ENCODE peak calls at places on chromosome 15, in four cellular contexts. P is GM12878, G is K562, E is H1. J is an unnamed sample.
A peak's percentile ranks its signal among the peaks of the same experiment; 100 is the strongest.

GRCh38 chr15:65393557-65393956 is 15.8 kb upstream of the IGDCC3 start:
- DNase-seq in E (no peak), G (no peak), P (no peak), J (no peak)

GRCh38 chr15:91974321-91974720 is 120.8 kb downstream of the SLCO3A1 start:
- DNase-seq in E (no peak), G (no peak), P (no peak), J (no peak)

GRCh38 chr15:40055576-40056293 is 16.8 kb upstream of the SRP14 start:
- DNase-seq in P (no peak), E (no peak), G (no peak), J (no peak)

GRCh38 chr15:88649286-88649733 is 10.5 kb downstream of the ISG20 start:
- DNase-seq in E (no peak), P (no peak), G (no peak), J (peak; percentile 41)

GRCh38 chr15:25787381-25787780 is 75.7 kb downstream of the ATP10A start:
- DNase-seq in P (no peak), G (no peak), E (no peak), J (no peak)

GRCh38 chr15:61051570-61052031 is 177.5 kb downstream of the RORA start:
- DNase-seq in E (peak; percentile 15), G (peak; percentile 3), P (no peak), J (peak; percentile 24)

GRCh38 chr15:29346998-29347397 is 77.4 kb upstream of the NSMCE3 start:
- DNase-seq in P (no peak), G (peak; percentile 5), E (no peak), J (no peak)

GRCh38 chr15:79219393-79220056 is 63.0 kb upstream of the ANKRD34C start:
- DNase-seq in E (no peak), G (no peak), P (no peak), J (no peak)

GRCh38 chr15:41791970-41792637 is 17.8 kb downstream of the MAPKBP1 start:
- DNase-seq in G (no peak), P (no peak), E (no peak), J (no peak)

GRCh38 chr15:45402955-45403892 is 24.9 kb upstream of the GATM start:
- DNase-seq in P (no peak), E (no peak), G (peak; percentile 59), J (no peak)

GRCh38 chr15:67914537-67915373 is 74.9 kb upstream of the RNU6-1 start:
- DNase-seq in G (peak; percentile 73), P (no peak), E (no peak), J (peak; percentile 65)

GRCh38 chr15:59918994-59919951 is 84.8 kb upstream of the FOXB1 start:
- DNase-seq in G (no peak), P (peak; percentile 57), E (no peak), J (no peak)

GRCh38 chr15:57245714-57246113 is 130.6 kb upstream of the CGNL1 start:
- DNase-seq in P (no peak), G (no peak), E (no peak), J (no peak)

GRCh38 chr15:75061272-75061671 is 37.9 kb downstream of the PPCDC start:
- DNase-seq in G (no peak), P (peak; percentile 66), E (no peak), J (no peak)

GRCh38 chr15:39908186-39908585 is 11.9 kb downstream of the GPR176 start:
- DNase-seq in G (no peak), E (no peak), P (no peak), J (no peak)

GRCh38 chr15:51341366-51342248 is at the start of gene GLDN:
- DNase-seq in P (no peak), E (peak; percentile 27), G (no peak), J (no peak)

GRCh38 chr15:65249641-65250040 is 37.0 kb downstream of the PARP16 start:
- DNase-seq in E (no peak), G (no peak), P (peak; percentile 38), J (no peak)

GRCh38 chr15:67026171-67026967 is 39.0 kb upstream of the SMAD3 start:
- DNase-seq in P (no peak), G (no peak), E (no peak), J (no peak)

GRCh38 chr15:42528970-42529369 is 19.6 kb downstream of the LRRC57 start:
- DNase-seq in G (no peak), P (no peak), E (no peak), J (no peak)

GRCh38 chr15:76431936-76432335 is 95.4 kb downstream of the ISL2 start:
- DNase-seq in G (no peak), P (no peak), E (peak; percentile 17), J (no peak)

GRCh38 chr15:45635191-45635638 is 386 bp downstream of the SQOR start:
- DNase-seq in P (no peak), E (no peak), G (peak; percentile 11), J (peak; percentile 41)

GRCh38 chr15:76866716-76867321 is 38.3 kb downstream of the SCAPER start:
- DNase-seq in E (no peak), P (no peak), G (peak; percentile 31), J (peak; percentile 34)

GRCh38 chr15:46441294-46442062 is 806.6 kb downstream of the SQOR start:
- DNase-seq in G (no peak), E (no peak), P (no peak), J (no peak)

GRCh38 chr15:73026496-73027054 is 25.7 kb upstream of the NEO1 start:
- DNase-seq in P (no peak), E (no peak), G (no peak), J (no peak)

GRCh38 chr15:71275098-71275497 is 159.8 kb downstream of the THSD4 start:
- DNase-seq in G (no peak), P (no peak), E (no peak), J (no peak)

GRCh38 chr15:48800811-48801460 is 9.9 kb downstream of the CEP152 start:
- DNase-seq in E (no peak), P (no peak), G (peak; percentile 13), J (peak; percentile 26)

GRCh38 chr15:92806763-92807162 is 93.4 kb upstream of the CHD2 start:
- DNase-seq in P (no peak), E (no peak), G (no peak), J (no peak)

GRCh38 chr15:80744826-80745225 is 34.3 kb upstream of the CEMIP start:
- DNase-seq in E (no peak), P (no peak), G (no peak), J (no peak)

GRCh38 chr15:57118013-57118799 is 199.8 kb downstream of the TCF12 start:
- DNase-seq in P (no peak), G (no peak), E (no peak), J (peak; percentile 27)

GRCh38 chr15:101578443-101578894 is 73.7 kb downstream of the TM2D3 start:
- DNase-seq in P (no peak), G (peak; percentile 40), E (no peak), J (peak; percentile 50)

GRCh38 chr15:72982750-72983149 is 69.5 kb upstream of the NEO1 start:
- DNase-seq in P (no peak), E (no peak), G (no peak), J (no peak)

GRCh38 chr15:42721016-42721415 is 15.9 kb downstream of the CDAN1 start:
- DNase-seq in G (no peak), E (no peak), P (no peak), J (no peak)

GRCh38 chr15:47422901-47423300 is 294.4 kb upstream of the SEMA6D start:
- DNase-seq in E (no peak), G (no peak), P (no peak), J (no peak)

DNA sequence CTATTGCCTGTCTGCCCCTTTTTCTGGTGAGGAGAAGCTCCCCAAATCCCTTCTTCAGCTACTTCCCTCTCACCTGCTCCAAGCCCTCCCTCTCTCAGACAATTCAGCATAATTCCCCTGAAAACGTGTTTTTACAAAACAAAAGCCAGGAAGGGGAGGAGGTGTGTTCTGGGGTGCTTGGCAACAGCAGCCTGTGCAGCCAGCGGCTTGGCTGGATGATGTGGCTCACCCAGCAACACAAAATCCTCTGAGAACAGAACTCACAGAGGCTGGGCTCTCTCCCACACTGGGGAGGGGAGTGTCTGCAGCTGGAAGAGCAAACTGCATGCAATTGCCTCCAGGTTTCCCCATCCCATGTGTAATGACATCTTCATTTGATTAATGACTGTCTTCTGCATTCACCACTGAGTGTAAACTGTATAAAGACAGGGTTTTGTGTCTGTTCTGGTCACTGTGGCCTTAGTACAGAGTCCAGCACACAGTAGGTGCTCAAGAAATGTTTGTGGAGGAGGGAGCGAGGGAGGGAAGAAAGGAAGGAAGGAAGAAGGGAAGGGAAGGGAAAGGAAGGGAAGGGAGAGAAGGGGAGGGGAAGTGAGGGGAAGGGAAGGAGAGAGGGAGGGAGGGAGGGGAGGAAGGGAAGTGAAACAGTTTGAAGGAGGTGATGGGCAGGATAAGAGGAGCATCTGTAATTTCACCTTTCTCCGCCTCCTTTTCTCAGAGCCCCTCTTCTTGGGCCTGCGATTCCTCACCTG is 70.1 kb upstream of the GLCE start:
- DNase-seq in E (peak; percentile 63), G (no peak), P (no peak), J (no peak)
- TF ChIP-seq HDAC6 in E (no peak), G (no peak), P (no peak), J (no peak)

GRCh38 chr15:78177447-78177873 is 28.3 kb downstream of the IDH3A start:
- DNase-seq in E (peak; percentile 36), P (no peak), G (peak; percentile 61), J (peak; percentile 30)
- TF ChIP-seq HDAC6 in E (no peak), P (no peak), G (no peak), J (no peak)

GRCh38 chr15:95149036-95149435 is 917.7 kb downstream of the MCTP2 start:
- DNase-seq in G (no peak), E (no peak), P (no peak), J (no peak)

GRCh38 chr15:95146476-95146875 is 915.1 kb downstream of the MCTP2 start:
- DNase-seq in G (no peak), E (no peak), P (no peak), J (no peak)

GRCh38 chr15:95152741-95153140 is 921.4 kb downstream of the MCTP2 start:
- DNase-seq in G (no peak), E (no peak), P (no peak), J (no peak)

GRCh38 chr15:95150466-95150865 is 919.1 kb downstream of the MCTP2 start:
- DNase-seq in E (no peak), G (no peak), P (no peak), J (no peak)

DNA sequence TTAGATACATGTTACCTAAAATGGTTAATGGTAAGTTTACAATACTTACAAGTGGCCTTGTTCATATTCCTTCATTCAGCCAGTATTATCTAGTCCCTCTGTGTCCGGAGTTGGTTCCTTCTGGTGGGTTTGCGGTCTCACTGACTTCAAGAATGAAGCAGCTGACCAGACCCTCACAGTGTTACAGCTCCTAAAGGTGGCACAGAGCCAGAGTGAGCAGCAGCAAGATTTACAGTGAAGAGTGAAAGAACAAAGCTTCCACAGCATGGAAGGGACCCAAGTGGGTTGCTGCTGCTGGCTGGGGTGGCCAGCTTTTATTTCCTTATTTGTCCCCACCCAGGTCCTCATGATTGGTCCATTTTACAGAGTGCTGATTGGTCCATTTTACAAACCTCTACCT is 916.8 kb downstream of the MCTP2 start:
- DNase-seq in E (no peak), P (no peak), G (no peak), J (no peak)
- TF ChIP-seq HDAC6 in E (no peak), P (no peak), G (no peak), J (no peak)

DNA sequence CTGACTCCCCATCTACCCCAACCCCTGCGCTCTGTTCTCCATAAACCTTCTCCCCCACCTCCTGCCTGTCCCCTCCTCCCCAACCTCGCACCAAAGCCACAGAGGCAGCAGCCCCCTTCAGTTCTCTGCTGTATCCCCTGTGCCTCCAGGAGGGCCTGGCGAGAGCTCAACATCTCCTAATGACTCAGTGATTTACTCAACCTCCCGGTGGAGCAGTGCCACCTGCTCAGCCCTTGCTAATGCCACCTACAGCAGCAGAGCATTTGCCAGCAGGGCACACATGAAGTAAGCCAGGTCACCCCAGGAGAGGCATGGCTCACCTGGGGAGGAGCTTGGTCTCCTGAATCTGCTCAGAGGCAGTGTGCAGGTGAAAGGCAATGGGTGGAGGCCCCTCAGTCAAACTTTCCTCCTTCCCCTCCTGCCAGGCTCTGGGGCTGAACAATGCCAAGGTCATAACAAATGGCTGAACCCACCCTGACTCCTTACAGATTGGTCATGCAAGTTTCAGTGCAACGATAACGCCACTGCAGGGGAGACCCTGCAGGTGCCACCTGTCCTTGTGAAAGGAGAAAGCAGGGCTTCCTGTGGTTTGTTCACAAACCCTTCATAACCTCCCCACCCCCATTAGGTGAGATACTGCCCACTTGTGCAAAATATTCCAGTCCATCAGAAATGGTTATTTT is 19.8 kb downstream of the TRPM1 start:
- DNase-seq in G (no peak), E (no peak), P (no peak), J (no peak)
- TF ChIP-seq HDAC6 in G (no peak), E (no peak), P (no peak), J (no peak)